ENCODE peak calls at places on chromosomes 5 and 9, in six cellular contexts. F is A549, V is HepG2, Q is GM23338, G is GM12878, T is K562. A is an unnamed sample.
A peak's percentile ranks its signal among the peaks of the same experiment; 100 is the strongest.

GRCh38 chr5:116343961-116344360 is 230.7 kb downstream of the SEMA6A start:
- DNase-seq in F (no peak), V (no peak), Q (peak; percentile 86), G (no peak), T (no peak), A (no peak)

GRCh38 chr5:172721455-172722308 is 49.3 kb downstream of the DUSP1 start:
- DNase-seq in F (no peak), V (no peak), Q (no peak), G (no peak), T (no peak), A (no peak)

GRCh38 chr9:72509053-72509452 is 12.4 kb upstream of the TMC1 start:
- DNase-seq in F (no peak), V (no peak), Q (no peak), G (no peak), T (no peak), A (no peak)

GRCh38 chr5:76807296-76807695 is 11.5 kb upstream of the F2RL1 start:
- DNase-seq in F (no peak), V (peak; percentile 36), Q (peak; percentile 84), G (no peak), T (no peak), A (no peak)

GRCh38 chr9:33748633-33749304 is 46.6 kb upstream of the PRSS3 start:
- DNase-seq in F (no peak), V (no peak), Q (no peak), G (no peak), T (no peak), A (no peak)

GRCh38 chr9:134544388-134545212 is 97.0 kb upstream of the COL5A1 start:
- DNase-seq in F (peak; percentile 30), V (peak; percentile 15), Q (peak; percentile 44), G (no peak), T (no peak), A (no peak)

GRCh38 chr9:21585756-21586752 is 103.9 kb upstream of the IFNE start:
- DNase-seq in F (no peak), V (no peak), Q (no peak), G (no peak), T (no peak), A (no peak)

GRCh38 chr9:123424131-123424530 is 68.1 kb downstream of the CRB2 start:
- DNase-seq in F (no peak), V (no peak), Q (no peak), G (no peak), T (no peak), A (no peak)

GRCh38 chr5:36897616-36898015 is 21.0 kb downstream of the NIPBL start:
- DNase-seq in F (no peak), V (no peak), Q (no peak), G (no peak), T (no peak), A (no peak)

GRCh38 chr9:4829956-4830355 is 37.2 kb downstream of the RCL1 start:
- DNase-seq in F (no peak), V (no peak), Q (no peak), G (no peak), T (no peak), A (no peak)

GRCh38 chr5:33800221-33800950 is 91.4 kb downstream of the ADAMTS12 start:
- DNase-seq in F (no peak), V (no peak), Q (no peak), G (no peak), T (no peak), A (no peak)

GRCh38 chr9:73613092-73613701 is 461.5 kb downstream of the ANXA1 start:
- DNase-seq in F (no peak), V (no peak), Q (no peak), G (no peak), T (no peak), A (no peak)

GRCh38 chr5:56183507-56183906 is 49.6 kb downstream of the ANKRD55 start:
- DNase-seq in F (no peak), V (peak; percentile 36), Q (no peak), G (no peak), T (no peak), A (peak; percentile 47)

GRCh38 chr9:130499804-130500263 is 55.1 kb downstream of the ASS1 start:
- DNase-seq in F (peak; percentile 58), V (peak; percentile 93), Q (no peak), G (no peak), T (no peak), A (no peak)

GRCh38 chr9:14317667-14318255 is 3.8 kb upstream of the NFIB start:
- DNase-seq in F (no peak), V (no peak), Q (no peak), G (no peak), T (no peak), A (no peak)

GRCh38 chr5:33842456-33842855 is 49.3 kb downstream of the ADAMTS12 start:
- DNase-seq in F (no peak), V (no peak), Q (no peak), G (no peak), T (no peak), A (no peak)

GRCh38 chr9:131276107-131276888 is at the start of gene FAM78A:
- DNase-seq in F (no peak), V (no peak), Q (peak; percentile 69), G (no peak), T (peak; percentile 91), A (no peak)

GRCh38 chr9:86775718-86776117 is 171.6 kb downstream of the GAS1 start:
- DNase-seq in F (no peak), V (no peak), Q (no peak), G (no peak), T (no peak), A (no peak)

GRCh38 chr9:85157763-85158162 is 488.2 kb downstream of the NTRK2 start:
- DNase-seq in F (no peak), V (no peak), Q (no peak), G (no peak), T (no peak), A (no peak)

GRCh38 chr9:123049589-123050222 is 16.2 kb downstream of the GPR21 start:
- DNase-seq in F (no peak), V (peak; percentile 24), Q (no peak), G (no peak), T (no peak), A (no peak)

GRCh38 chr9:88988796-88989641 is 2.2 kb upstream of the S1PR3 start:
- DNase-seq in F (no peak), V (no peak), Q (no peak), G (no peak), T (no peak), A (no peak)

GRCh38 chr5:29701600-29701999 is 1491.9 kb upstream of the CDH6 start:
- DNase-seq in F (no peak), V (no peak), Q (no peak), G (no peak), T (no peak), A (no peak)

DNA sequence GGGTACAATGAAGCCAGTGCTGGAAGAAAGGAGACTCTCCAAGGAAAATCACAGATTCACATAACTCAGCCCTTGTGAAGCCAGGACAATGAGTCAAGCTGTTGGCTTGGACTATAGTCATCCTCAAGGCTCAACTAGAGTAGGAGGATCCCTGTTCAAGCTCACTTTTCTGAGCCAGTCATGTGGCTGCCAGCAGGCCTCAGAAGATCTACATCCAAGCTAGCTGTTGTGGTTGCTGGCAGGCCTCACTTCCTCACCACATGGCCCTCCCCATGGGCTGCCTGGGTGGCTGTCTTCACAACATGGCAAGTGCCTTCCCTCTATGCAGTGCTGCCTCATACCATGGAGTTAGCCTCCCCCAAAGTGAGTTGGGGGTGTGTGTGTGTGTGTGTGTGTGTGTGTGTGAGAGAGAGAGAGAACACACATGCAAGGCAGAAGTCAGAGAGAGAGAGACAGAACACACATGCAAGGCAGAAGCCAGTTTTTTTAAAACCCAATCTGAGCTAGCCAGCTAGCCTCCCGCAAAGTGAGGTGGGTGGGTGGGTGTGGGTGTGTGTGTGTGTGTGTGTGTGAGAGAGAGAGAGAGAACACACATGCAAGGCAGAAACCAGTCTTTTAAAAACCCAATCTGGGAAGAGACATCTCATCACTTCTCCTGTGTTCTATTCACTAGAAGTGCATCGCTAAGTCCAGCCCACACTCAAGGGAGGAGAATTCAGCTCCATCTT is 17.1 kb downstream of the SCAI start:
- DNase-seq in F (no peak), V (no peak), Q (no peak), G (peak; percentile 50), T (peak; percentile 34), A (no peak)
- TF ChIP-seq REST in F (no peak), V (no peak), Q (no peak), G (no peak), T (no peak), A (no peak)

DNA sequence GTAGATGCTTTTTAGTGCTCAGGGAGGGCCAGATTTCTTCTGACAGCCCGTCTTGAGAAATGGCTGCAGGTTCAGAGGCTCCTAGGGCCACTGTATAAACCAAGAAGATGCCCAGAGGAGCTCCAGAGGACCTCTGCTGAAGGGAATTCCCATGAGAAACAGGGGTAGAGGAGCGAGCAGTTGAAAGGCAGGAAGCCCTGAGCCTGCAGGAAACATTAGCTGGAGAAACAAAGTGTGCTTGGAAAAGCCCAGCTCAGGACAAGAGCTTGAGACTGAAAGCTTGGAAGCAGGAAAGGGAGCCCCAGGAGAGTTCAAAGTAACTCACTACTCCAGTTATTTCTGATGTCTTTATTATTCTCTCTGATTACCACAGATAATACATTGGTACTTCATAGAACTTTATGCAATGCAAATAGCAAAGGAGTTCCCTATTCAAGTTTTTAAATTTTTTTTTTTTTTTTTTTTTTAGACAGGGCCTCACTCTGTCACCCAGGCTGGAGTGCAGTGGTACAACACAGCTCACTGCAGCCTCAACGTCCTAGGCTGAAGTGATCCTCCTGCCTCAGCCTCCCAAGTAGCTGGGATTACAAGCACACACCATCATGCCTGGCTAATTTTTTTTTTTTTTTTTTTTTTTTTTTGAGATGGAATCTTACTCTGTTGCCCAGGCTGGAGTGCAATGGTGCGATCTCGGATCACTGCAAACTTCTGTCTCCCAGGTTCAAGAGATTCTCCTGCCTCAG is 16.5 kb downstream of the HBEGF start:
- DNase-seq in F (no peak), V (no peak), Q (peak; percentile 14), G (no peak), T (no peak), A (no peak)
- H3K4me1 ChIP-seq in F (peaks cover 15% of the 10 kb centered on the region), V (peaks cover 56% of the 10 kb centered on the region), Q (peaks cover 5% of the 10 kb centered on the region), G (no peaks in the 10 kb centered on the region), T (no peaks in the 10 kb centered on the region), A (no peaks in the 10 kb centered on the region)

GRCh38 chr5:101897914-101898313 is 398.2 kb downstream of the SLCO4C1 start:
- DNase-seq in F (no peak), V (no peak), Q (peak; percentile 53), G (peak; percentile 1), T (no peak), A (peak; percentile 8)

GRCh38 chr5:101894985-101895384 is 401.1 kb downstream of the SLCO4C1 start:
- DNase-seq in F (no peak), V (no peak), Q (no peak), G (no peak), T (no peak), A (no peak)
- TF ChIP-seq CTCF in F (no peak), V (no peak), Q (no peak), G (no peak), T (no peak), A (no peak)

GRCh38 chr9:128124873-128125574 is 2.5 kb downstream of the PTGES2 start:
- DNase-seq in F (peak; percentile 33), V (peak; percentile 57), Q (peak; percentile 92), G (peak; percentile 35), T (peak; percentile 56), A (no peak)
- TF ChIP-seq REST in F (no peak), V (no peak), Q (no peak), G (no peak), T (no peak), A (no peak)

DNA sequence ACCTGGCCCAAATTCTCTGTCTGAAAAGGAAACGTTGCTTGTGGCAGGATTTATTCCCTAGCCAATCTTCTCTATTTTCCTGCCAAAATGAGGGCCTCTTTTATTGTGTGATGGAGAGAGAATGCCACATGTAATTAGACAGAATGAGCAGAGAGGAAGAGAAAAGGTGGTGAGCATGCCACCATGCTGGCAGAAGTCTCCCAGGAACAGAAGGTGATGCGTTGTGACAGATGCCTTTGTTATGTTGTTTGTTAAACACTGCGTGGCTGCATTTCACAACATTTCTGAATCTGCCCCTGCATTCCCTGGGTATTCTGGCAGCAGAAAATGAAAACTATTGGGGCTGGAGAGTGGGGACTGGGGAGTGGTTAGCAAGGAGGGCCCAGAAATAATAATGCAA is 577.6 kb downstream of the TLR4 start:
- DNase-seq in F (no peak), V (no peak), Q (no peak), G (no peak), T (no peak), A (no peak)
- H3K4me1 ChIP-seq in F (no peaks in the 10 kb centered on the region), V (no peaks in the 10 kb centered on the region), Q (no peaks in the 10 kb centered on the region), G (no peaks in the 10 kb centered on the region), T (no peaks in the 10 kb centered on the region), A (no peaks in the 10 kb centered on the region)